ENCODE peak calls at places on chromosomes 16 and 17, in ten cellular contexts. Z, A, K, T, H, V, M, C, S and G are unnamed samples.

GRCh38 chr17:28228109-28228840 is 90.7 kb upstream of the TMEM97 start:
- DNase-seq in Z (no peak), A (no peak), K (no peak), T (no peak), H (no peak), V (no peak), M (no peak), C (peak), S (no peak), G (no peak)

GRCh38 chr17:15269087-15269486 is 4.0 kb upstream of the PMP22 start:
- DNase-seq in Z (no peak), A (no peak), K (no peak), T (no peak), H (no peak), V (no peak), M (no peak), C (no peak), S (no peak), G (no peak)

GRCh38 chr17:28811594-28812135 is 30.9 kb downstream of the FAM222B start:
- DNase-seq in Z (peak), A (no peak), K (peak), T (no peak), H (no peak), V (no peak), M (no peak), C (no peak), S (peak), G (peak)

GRCh38 chr17:44917456-44917855 is 2.2 kb upstream of the GFAP start:
- DNase-seq in Z (no peak), A (no peak), K (no peak), T (peak), H (no peak), V (no peak), M (no peak), C (no peak), S (no peak), G (no peak)

GRCh38 chr17:39525801-39526506 is 64.7 kb downstream of the CDK12 start:
- DNase-seq in Z (no peak), A (no peak), K (no peak), T (no peak), H (no peak), V (no peak), M (no peak), C (no peak), S (no peak), G (no peak)

GRCh38 chr16:77385481-77385880 is 49.4 kb downstream of the ADAMTS18 start:
- DNase-seq in Z (no peak), A (no peak), K (no peak), T (no peak), H (no peak), V (no peak), M (no peak), C (no peak), S (no peak), G (no peak)

GRCh38 chr16:51152691-51153261 is 1.7 kb upstream of the SALL1 start:
- DNase-seq in Z (no peak), A (no peak), K (peak), T (no peak), H (no peak), V (no peak), M (no peak), C (peak), S (no peak), G (no peak)

GRCh38 chr16:16014329-16015224 is 65.2 kb downstream of the ABCC1 start:
- DNase-seq in Z (no peak), A (peak), K (peak), T (peak), H (no peak), V (no peak), M (no peak), C (no peak), S (peak), G (no peak)

GRCh38 chr16:27436065-27436464 is 34.1 kb downstream of the IL21R start:
- DNase-seq in Z (no peak), A (peak), K (no peak), T (no peak), H (no peak), V (no peak), M (no peak), C (no peak), S (no peak), G (no peak)

GRCh38 chr16:75237398-75238131 is 13.9 kb downstream of the BCAR1 start:
- DNase-seq in Z (no peak), A (no peak), K (peak), T (peak), H (no peak), V (no peak), M (no peak), C (no peak), S (no peak), G (no peak)
- H3K4me3 ChIP-seq in Z (no peak), A (no peak), K (no peak), T (no peak), H (no peak), V (no peak), M (no peak), C (no peak), S (no peak), G (no peak)

DNA sequence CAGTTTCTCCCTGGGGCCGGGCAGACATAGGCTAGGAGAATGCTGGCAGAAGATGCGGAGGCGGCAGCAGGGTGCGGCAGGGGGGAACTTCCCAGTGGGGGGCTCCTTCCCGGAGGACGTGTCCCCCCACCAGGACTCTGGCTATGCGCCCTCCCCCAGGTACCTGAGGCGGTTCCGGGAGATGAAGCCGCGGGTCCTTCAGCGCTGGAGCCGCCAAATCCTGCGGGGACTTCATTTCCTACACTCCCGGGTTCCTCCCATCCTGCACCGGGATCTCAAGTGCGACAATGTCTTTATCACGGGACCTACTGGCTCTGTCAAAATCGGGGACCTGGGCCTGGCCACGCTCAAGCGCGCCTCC is 3.3 kb downstream of the WNK4 start:
- DNase-seq in Z (no peak), A (no peak), K (no peak), T (no peak), H (no peak), V (no peak), M (no peak), C (no peak), S (no peak), G (no peak)
- H3K4me3 ChIP-seq in Z (no peak), A (no peak), K (no peak), T (no peak), H (no peak), V (no peak), M (no peak), C (no peak), S (no peak), G (no peak)

GRCh38 chr16:18799500-18799899 is 1.8 kb downstream of the ARL6IP1 start:
- DNase-seq in Z (no peak), A (no peak), K (no peak), T (no peak), H (no peak), V (no peak), M (no peak), C (no peak), S (no peak), G (no peak)
- H3K4me3 ChIP-seq in Z (peak), A (peak), K (peak), T (peak), H (peak), V (peak), M (no peak), C (peak), S (peak), G (no peak)

GRCh38 chr17:75831032-75831567 is 13.1 kb downstream of the UNC13D start:
- DNase-seq in Z (no peak), A (no peak), K (no peak), T (no peak), H (no peak), V (no peak), M (no peak), C (no peak), S (no peak), G (no peak)
- H3K4me3 ChIP-seq in Z (no peak), A (no peak), K (no peak), T (no peak), H (no peak), V (no peak), M (no peak), C (no peak), S (no peak), G (no peak)

DNA sequence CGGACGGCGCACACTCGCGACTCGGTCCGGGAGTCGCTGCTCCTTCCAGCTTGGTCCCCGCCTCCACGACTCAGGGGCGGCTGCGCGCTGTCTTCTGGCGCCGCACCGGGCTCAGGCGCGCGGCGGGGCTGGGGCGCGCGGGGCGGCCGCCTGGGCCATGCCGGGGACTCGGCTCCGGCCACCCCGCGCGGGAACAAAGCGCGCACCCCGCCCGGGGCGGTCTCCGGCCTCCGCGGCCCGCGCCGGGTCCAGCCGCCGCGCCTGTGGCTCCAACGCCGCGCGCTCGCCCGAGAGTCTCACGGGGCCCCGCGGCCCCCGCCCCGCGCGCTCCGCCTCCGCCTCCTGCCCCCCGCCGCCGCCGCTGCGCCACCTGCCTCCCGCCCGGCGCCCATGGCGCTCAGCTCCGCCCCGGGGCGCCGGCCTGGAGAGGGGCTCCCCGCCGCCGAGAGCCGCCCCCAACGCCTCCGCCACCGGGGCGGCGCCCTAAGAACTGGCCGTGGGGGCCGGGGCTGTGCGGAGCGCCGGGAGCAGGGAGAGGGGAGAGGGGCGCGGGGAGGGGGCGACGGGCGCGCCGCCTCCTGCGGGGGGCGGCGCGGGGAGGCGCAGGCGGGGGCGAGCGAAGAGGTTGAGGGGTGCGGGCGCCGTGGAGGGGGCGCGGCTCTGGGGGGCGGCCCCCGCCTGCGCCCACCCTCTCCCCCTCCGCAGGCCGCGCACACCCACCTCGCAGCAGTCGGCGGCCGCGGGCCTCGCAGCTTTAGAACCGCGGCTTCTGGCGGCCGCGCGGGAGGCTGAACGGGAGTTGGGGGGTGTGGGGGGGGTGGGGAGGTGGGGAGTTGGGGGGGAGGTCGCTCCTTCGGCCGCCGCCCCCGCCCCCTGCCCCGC is 35.7 kb downstream of the CBFA2T3 start:
- DNase-seq in Z (no peak), A (no peak), K (no peak), T (no peak), H (peak), V (no peak), M (no peak), C (peak), S (peak), G (no peak)
- H3K4me3 ChIP-seq in Z (no peak), A (no peak), K (no peak), T (peak), H (peak), V (no peak), M (peak), C (peak), S (no peak), G (peak)

GRCh38 chr17:76801706-76802105 is 63.8 kb downstream of the MFSD11 start:
- DNase-seq in Z (no peak), A (no peak), K (no peak), T (no peak), H (no peak), V (no peak), M (no peak), C (no peak), S (no peak), G (no peak)

GRCh38 chr17:76792348-76792747 is 54.4 kb downstream of the MFSD11 start:
- DNase-seq in Z (no peak), A (no peak), K (no peak), T (no peak), H (no peak), V (no peak), M (no peak), C (no peak), S (no peak), G (no peak)

GRCh38 chr17:76793775-76794174 is 55.9 kb downstream of the MFSD11 start:
- DNase-seq in Z (peak), A (peak), K (peak), T (no peak), H (peak), V (no peak), M (no peak), C (no peak), S (peak), G (peak)

GRCh38 chr17:76796081-76796480 is 58.2 kb downstream of the MFSD11 start:
- DNase-seq in Z (no peak), A (no peak), K (no peak), T (no peak), H (no peak), V (no peak), M (no peak), C (no peak), S (no peak), G (no peak)

DNA sequence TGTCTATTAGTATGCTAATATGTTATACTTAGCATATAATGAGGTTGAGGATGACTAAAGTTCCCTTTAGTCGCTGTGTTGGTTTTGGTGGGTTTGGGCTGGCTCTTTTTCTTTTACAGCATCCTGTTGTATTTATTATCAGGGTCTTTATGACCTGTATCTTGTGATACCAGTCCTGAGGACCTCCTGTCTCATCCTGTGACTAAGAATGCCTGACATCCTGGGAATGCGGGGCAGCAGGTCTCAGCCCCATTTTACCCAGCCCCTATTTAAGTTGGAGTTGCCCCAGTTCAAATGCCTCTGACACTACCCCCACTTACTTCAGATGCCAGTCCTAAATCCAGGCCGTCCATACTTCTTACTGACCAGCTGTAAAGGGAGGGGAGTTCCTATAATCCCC is 59.5 kb downstream of the MFSD11 start:
- DNase-seq in Z (no peak), A (no peak), K (no peak), T (no peak), H (no peak), V (no peak), M (no peak), C (no peak), S (peak), G (no peak)
- H3K4me3 ChIP-seq in Z (no peak), A (no peak), K (no peak), T (no peak), H (no peak), V (no peak), M (no peak), C (no peak), S (no peak), G (no peak)

GRCh38 chr17:82863941-82864720 is 24.3 kb upstream of the ZNF750 start:
- DNase-seq in Z (peak), A (peak), K (peak), T (no peak), H (peak), V (peak), M (no peak), C (no peak), S (peak), G (peak)

GRCh38 chr17:82864721-82865240 is 25.0 kb upstream of the ZNF750 start:
- DNase-seq in Z (no peak), A (no peak), K (no peak), T (no peak), H (peak), V (no peak), M (no peak), C (no peak), S (no peak), G (peak)

GRCh38 chr17:82862758-82863645 is 23.2 kb upstream of the ZNF750 start:
- DNase-seq in Z (no peak), A (no peak), K (no peak), T (no peak), H (no peak), V (no peak), M (no peak), C (no peak), S (no peak), G (no peak)

GRCh38 chr17:82862191-82862590 is 22.4 kb upstream of the ZNF750 start:
- DNase-seq in Z (no peak), A (no peak), K (no peak), T (no peak), H (no peak), V (no peak), M (no peak), C (no peak), S (no peak), G (no peak)

DNA sequence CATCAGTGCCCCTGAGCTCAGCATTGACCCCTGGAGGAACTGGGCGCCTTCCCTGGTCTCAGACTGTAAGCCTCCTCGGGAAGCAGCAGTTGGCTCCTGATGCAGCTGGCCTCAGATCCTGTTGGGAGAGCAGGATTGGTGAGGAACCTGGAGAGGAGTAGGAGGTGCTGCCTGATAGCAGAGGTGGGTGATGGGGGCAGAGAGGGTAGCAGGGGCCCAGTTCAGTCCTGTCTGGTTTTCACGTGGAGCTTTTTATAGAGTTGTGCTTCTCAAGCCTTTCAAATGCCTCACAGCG is 23.8 kb upstream of the ZNF750 start:
- DNase-seq in Z (no peak), A (no peak), K (no peak), T (no peak), H (no peak), V (no peak), M (no peak), C (peak), S (no peak), G (no peak)
- H3K4me3 ChIP-seq in Z (no peak), A (no peak), K (no peak), T (no peak), H (peak), V (peak), M (no peak), C (no peak), S (no peak), G (peak)

GRCh38 chr17:42019509-42020404 is at the start of gene NKIRAS2:
- DNase-seq in Z (peak), A (peak), K (peak), T (peak), H (peak), V (peak), M (peak), C (peak), S (peak), G (peak)
- H3K4me3 ChIP-seq in Z (peak), A (peak), K (peak), T (peak), H (peak), V (peak), M (peak), C (peak), S (peak), G (peak)

DNA sequence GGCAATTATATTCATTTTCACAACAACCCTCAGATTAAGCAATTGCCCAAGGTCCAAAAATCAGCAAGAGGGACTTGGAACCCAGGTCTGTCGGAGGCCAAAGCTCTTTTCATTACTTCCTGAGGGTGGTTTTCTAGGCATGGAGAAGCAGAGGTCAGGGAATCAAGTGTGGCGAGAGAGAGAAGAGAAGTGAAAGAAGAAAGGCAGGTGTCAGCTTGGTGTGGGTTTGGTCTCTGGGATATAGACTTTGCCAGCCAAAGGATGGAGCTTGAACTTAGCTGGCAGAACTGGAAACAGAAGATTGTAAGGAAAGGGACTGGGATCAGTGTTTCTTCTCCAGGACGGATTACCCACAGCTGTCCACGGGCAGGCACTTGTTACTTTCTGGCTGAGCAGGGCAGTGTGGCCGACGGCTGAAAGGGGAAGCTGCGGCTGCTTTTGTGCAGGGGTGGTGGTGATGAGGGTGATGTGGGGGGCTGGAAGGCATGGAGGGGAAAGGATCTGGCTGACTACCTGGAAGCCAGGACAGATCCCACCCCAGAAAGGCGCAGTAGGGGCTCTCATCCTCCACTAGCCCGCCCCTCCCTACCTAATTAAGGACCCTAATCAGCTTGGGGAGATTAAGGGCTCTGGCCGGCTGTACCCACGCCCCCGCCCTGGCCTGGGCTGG is at the start of gene GUCY2D:
- DNase-seq in Z (no peak), A (peak), K (no peak), T (no peak), H (no peak), V (no peak), M (no peak), C (no peak), S (no peak), G (no peak)
- H3K4me3 ChIP-seq in Z (no peak), A (no peak), K (no peak), T (peak), H (no peak), V (peak), M (peak), C (no peak), S (no peak), G (no peak)